ENCODE peak calls at places on chromosomes 11 and 22, in six cellular contexts. L, I, W, T, Y and R are unnamed samples.

GRCh38 chr11:106552694-106553203 is 465.5 kb downstream of the GUCY1A2 start:
- DNase-seq in L (no peak), I (no peak), T (no peak), W (no peak), Y (no peak), R (no peak)

GRCh38 chr22:29041408-29041807 is 20.2 kb downstream of the C22orf31 start:
- DNase-seq in Y (peak), W (no peak), L (no peak), I (no peak), T (peak), R (no peak)

GRCh38 chr11:83571301-83571700 is 285.1 kb upstream of the CCDC90B start:
- DNase-seq in T (peak), L (no peak), I (no peak), W (no peak), Y (no peak), R (no peak)

GRCh38 chr11:32149748-32150147 is 58.9 kb downstream of the RCN1 start:
- DNase-seq in T (no peak), I (no peak), W (no peak), L (no peak), Y (no peak), R (no peak)

GRCh38 chr22:50678218-50678650 is 5.6 kb downstream of the SHANK3 start:
- DNase-seq in T (no peak), I (no peak), L (no peak), Y (no peak), W (no peak), R (no peak)

GRCh38 chr11:28727254-28727653 is 619.1 kb downstream of the METTL15 start:
- DNase-seq in L (no peak), I (no peak), T (no peak), W (no peak), Y (no peak), R (no peak)

GRCh38 chr22:20491346-20491745 is 4.2 kb downstream of the KLHL22 start:
- DNase-seq in I (no peak), W (no peak), Y (no peak), T (no peak), L (no peak), R (no peak)

GRCh38 chr11:35144103-35144741 is 5.3 kb downstream of the CD44 start:
- DNase-seq in L (no peak), T (peak), Y (no peak), W (no peak), I (no peak), R (no peak)

GRCh38 chr22:49156662-49157285 is 670.9 kb downstream of the BRD1 start:
- DNase-seq in T (no peak), W (no peak), L (no peak), I (no peak), Y (no peak), R (no peak)

GRCh38 chr22:47663615-47664605 is 901.5 kb downstream of the TBC1D22A start:
- DNase-seq in W (no peak), T (no peak), L (no peak), I (no peak), Y (no peak), R (no peak)